ENCODE peak calls at places on chromosome 14, in five cellular contexts. One of them, this sample, is unnamed.

GRCh38 chr14:95361373-95362179 is 41.9 kb upstream of the CLMN start:
- DNase-seq in neural progenitor cell: peak
- DNase-seq in HFF-Myc: no peak
- DNase-seq in NB4: peak
- DNase-seq in heart right ventricle: peak
- DNase-seq in this sample: no peak

GRCh38 chr14:38391334-38391733 is 135.4 kb upstream of the CLEC14A start:
- DNase-seq in neural progenitor cell: no peak
- DNase-seq in HFF-Myc: no peak
- DNase-seq in NB4: no peak
- DNase-seq in heart right ventricle: no peak
- DNase-seq in this sample: peak

GRCh38 chr14:99384446-99385417 is 95.9 kb downstream of the SETD3 start:
- DNase-seq in neural progenitor cell: no peak
- DNase-seq in HFF-Myc: no peak
- DNase-seq in NB4: no peak
- DNase-seq in heart right ventricle: no peak
- DNase-seq in this sample: no peak

GRCh38 chr14:103770500-103770899 is 54.9 kb downstream of the ZFYVE21 start:
- DNase-seq in neural progenitor cell: no peak
- DNase-seq in HFF-Myc: no peak
- DNase-seq in NB4: no peak
- DNase-seq in heart right ventricle: no peak
- DNase-seq in this sample: no peak

GRCh38 chr14:36271939-36272907 is 48.2 kb downstream of the MBIP start:
- DNase-seq in neural progenitor cell: no peak
- DNase-seq in HFF-Myc: no peak
- DNase-seq in NB4: no peak
- DNase-seq in heart right ventricle: no peak
- DNase-seq in this sample: peak

GRCh38 chr14:91998667-91999570 is 40.9 kb downstream of the TRIP11 start:
- DNase-seq in neural progenitor cell: no peak
- DNase-seq in HFF-Myc: no peak
- DNase-seq in NB4: no peak
- DNase-seq in heart right ventricle: no peak
- DNase-seq in this sample: no peak

GRCh38 chr14:100747021-100747586 is 20.4 kb downstream of the DLK1 start:
- DNase-seq in neural progenitor cell: no peak
- DNase-seq in HFF-Myc: peak
- DNase-seq in NB4: no peak
- DNase-seq in heart right ventricle: no peak
- DNase-seq in this sample: peak

GRCh38 chr14:53347046-53347445 is 193.9 kb upstream of the DDHD1 start:
- DNase-seq in neural progenitor cell: no peak
- DNase-seq in HFF-Myc: no peak
- DNase-seq in NB4: no peak
- DNase-seq in heart right ventricle: no peak
- DNase-seq in this sample: no peak

GRCh38 chr14:93206793-93207467 is at the start of the genes GON7 and UBR7:
- DNase-seq in neural progenitor cell: peak
- DNase-seq in HFF-Myc: peak
- DNase-seq in NB4: peak
- DNase-seq in heart right ventricle: peak
- DNase-seq in this sample: peak
- TF ChIP-seq CTCF in neural progenitor cell: peak
- TF ChIP-seq CTCF in HFF-Myc: no peak
- TF ChIP-seq CTCF in NB4: no peak
- TF ChIP-seq CTCF in heart right ventricle: peak
- TF ChIP-seq CTCF in this sample: peak

GRCh38 chr14:47590763-47591162 is 84.6 kb downstream of the MDGA2 start:
- DNase-seq in neural progenitor cell: no peak
- DNase-seq in HFF-Myc: no peak
- DNase-seq in NB4: no peak
- DNase-seq in heart right ventricle: no peak
- DNase-seq in this sample: no peak

GRCh38 chr14:47596860-47597259 is 78.5 kb downstream of the MDGA2 start:
- DNase-seq in neural progenitor cell: no peak
- DNase-seq in HFF-Myc: no peak
- DNase-seq in NB4: no peak
- DNase-seq in heart right ventricle: no peak
- DNase-seq in this sample: no peak

GRCh38 chr14:47596232-47596631 is 79.2 kb downstream of the MDGA2 start:
- DNase-seq in neural progenitor cell: no peak
- DNase-seq in HFF-Myc: no peak
- DNase-seq in NB4: no peak
- DNase-seq in heart right ventricle: no peak
- DNase-seq in this sample: no peak
- H3K4me3 ChIP-seq in neural progenitor cell: no peak
- H3K4me3 ChIP-seq in HFF-Myc: no peak
- H3K4me3 ChIP-seq in NB4: no peak
- H3K4me3 ChIP-seq in heart right ventricle: no peak
- H3K4me3 ChIP-seq in this sample: no peak

DNA sequence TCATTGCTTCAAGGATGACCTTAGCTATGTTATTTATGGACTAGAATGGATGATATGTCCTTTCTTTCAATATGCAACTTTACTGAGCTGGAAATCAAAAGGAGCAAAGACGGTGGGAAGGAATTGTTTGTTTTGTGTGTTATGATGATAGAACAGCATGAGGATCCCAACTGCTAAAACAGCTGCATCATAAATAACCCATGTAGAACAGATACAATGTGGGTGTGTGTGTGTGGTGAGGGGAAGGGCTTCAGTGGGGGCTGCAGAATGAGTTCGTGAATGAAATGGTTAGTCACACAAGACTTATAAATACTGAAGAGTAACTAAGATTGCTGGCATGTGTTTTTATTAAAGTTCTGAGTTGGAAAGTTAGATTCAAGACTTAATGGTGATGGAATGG is 80.1 kb downstream of the DACT1 start:
- DNase-seq in neural progenitor cell: no peak
- DNase-seq in HFF-Myc: no peak
- DNase-seq in NB4: no peak
- DNase-seq in heart right ventricle: no peak
- DNase-seq in this sample: no peak
- TF ChIP-seq CTCF in neural progenitor cell: no peak
- TF ChIP-seq CTCF in HFF-Myc: no peak
- TF ChIP-seq CTCF in NB4: no peak
- TF ChIP-seq CTCF in heart right ventricle: no peak
- TF ChIP-seq CTCF in this sample: no peak

GRCh38 chr14:75247939-75248338 is 30.7 kb upstream of the FOS start:
- DNase-seq in neural progenitor cell: no peak
- DNase-seq in HFF-Myc: no peak
- DNase-seq in NB4: no peak
- DNase-seq in heart right ventricle: no peak
- DNase-seq in this sample: no peak
- H3K4me3 ChIP-seq in neural progenitor cell: no peak
- H3K4me3 ChIP-seq in HFF-Myc: no peak
- H3K4me3 ChIP-seq in NB4: no peak
- H3K4me3 ChIP-seq in heart right ventricle: no peak
- H3K4me3 ChIP-seq in this sample: no peak

GRCh38 chr14:77003960-77004710 is 24.4 kb downstream of the IRF2BPL start:
- DNase-seq in neural progenitor cell: no peak
- DNase-seq in HFF-Myc: no peak
- DNase-seq in NB4: no peak
- DNase-seq in heart right ventricle: no peak
- DNase-seq in this sample: no peak
- TF ChIP-seq CTCF in neural progenitor cell: no peak
- TF ChIP-seq CTCF in HFF-Myc: no peak
- TF ChIP-seq CTCF in NB4: no peak
- TF ChIP-seq CTCF in heart right ventricle: no peak
- TF ChIP-seq CTCF in this sample: no peak

DNA sequence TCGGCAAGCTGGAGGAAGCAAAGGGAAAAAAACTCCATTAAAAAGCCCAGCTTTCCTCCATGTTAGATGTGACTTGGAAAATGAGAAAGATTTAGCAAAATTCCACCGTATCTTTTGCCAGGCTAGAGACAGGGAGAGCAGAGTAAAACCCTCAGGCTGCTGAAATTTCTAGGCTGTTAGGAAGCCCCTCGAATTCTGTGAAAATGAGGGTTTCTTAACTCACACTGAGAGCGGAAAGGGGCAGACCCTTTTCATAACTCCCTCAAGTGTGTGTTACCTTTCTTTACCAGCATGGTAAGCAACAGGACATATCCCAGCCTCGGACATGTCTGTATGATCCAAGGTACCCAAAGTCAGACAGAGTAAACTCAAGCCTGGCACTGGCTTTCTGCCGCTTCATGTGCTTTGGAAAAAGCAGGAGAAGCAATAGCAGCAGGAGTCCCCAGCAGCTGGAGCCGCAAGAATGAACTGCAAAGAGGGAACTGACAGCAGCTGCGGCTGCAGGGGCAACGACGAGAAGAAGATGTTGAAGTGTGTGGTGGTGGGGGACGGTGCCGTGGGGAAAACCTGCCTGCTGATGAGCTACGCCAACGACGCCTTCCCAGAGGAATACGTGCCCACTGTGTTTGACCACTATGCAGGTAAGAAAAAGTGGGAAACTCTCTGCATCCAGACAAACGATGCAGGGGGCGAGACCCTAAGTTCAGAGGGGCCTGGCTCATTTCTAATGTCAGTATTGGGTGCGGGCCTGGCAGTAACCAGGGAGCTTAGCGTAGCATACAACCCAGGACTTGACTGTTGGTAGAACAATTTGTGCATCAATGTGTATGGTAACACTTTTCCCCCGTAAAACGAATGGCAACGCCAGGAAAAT is at the start of gene RHOJ:
- DNase-seq in neural progenitor cell: peak
- DNase-seq in HFF-Myc: no peak
- DNase-seq in NB4: no peak
- DNase-seq in heart right ventricle: peak
- DNase-seq in this sample: no peak
- H3K4me3 ChIP-seq in neural progenitor cell: peak
- H3K4me3 ChIP-seq in HFF-Myc: peak
- H3K4me3 ChIP-seq in NB4: no peak
- H3K4me3 ChIP-seq in heart right ventricle: peak
- H3K4me3 ChIP-seq in this sample: peak

DNA sequence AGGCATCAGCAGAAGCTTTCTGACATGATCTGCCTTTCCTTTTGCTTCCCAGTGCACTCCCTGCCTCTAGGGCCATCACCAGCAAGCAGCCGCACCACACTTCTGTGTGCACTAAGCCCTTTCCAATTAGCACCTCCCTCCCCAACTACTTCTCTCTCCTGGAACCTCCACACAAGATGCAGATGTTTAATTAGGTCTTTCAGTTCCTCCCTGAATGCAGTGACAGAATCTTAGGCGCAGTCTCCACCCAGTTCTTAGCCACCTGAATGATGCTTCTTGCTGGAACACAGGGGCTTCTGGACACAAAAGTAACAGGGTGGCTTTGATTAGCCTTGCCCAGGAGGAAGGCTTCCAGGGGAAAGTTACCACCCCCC is 32.9 kb downstream of the NIN start:
- DNase-seq in neural progenitor cell: peak
- DNase-seq in HFF-Myc: no peak
- DNase-seq in NB4: no peak
- DNase-seq in heart right ventricle: no peak
- DNase-seq in this sample: no peak
- TF ChIP-seq CTCF in neural progenitor cell: no peak
- TF ChIP-seq CTCF in HFF-Myc: no peak
- TF ChIP-seq CTCF in NB4: no peak
- TF ChIP-seq CTCF in heart right ventricle: no peak
- TF ChIP-seq CTCF in this sample: no peak

GRCh38 chr14:24437020-24437735 is 5.4 kb downstream of the SDR39U1 start:
- DNase-seq in neural progenitor cell: no peak
- DNase-seq in HFF-Myc: no peak
- DNase-seq in NB4: no peak
- DNase-seq in heart right ventricle: no peak
- DNase-seq in this sample: no peak
- H3K4me3 ChIP-seq in neural progenitor cell: no peak
- H3K4me3 ChIP-seq in HFF-Myc: no peak
- H3K4me3 ChIP-seq in NB4: no peak
- H3K4me3 ChIP-seq in heart right ventricle: no peak
- H3K4me3 ChIP-seq in this sample: no peak